ENCODE peak calls at places on chromosomes 12 and 14, in four cellular contexts. S is fibroblast of lung, G is astrocyte of the cerebellum, O is cardiac fibroblast. J is an unnamed sample.

GRCh38 chr12:23816394-23816851 is 133.0 kb downstream of the SOX5 start:
- DNase-seq in S (no peak), G (no peak), O (no peak), J (no peak)

GRCh38 chr12:17763365-17763764 is 326.6 kb downstream of the RERGL start:
- DNase-seq in S (no peak), G (no peak), O (no peak), J (no peak)

GRCh38 chr12:50689437-50689836 is 74.5 kb upstream of the ATF1 start:
- DNase-seq in S (no peak), G (no peak), O (no peak), J (peak; percentile 13)

GRCh38 chr12:52233462-52234141 is 559 bp downstream of the KRT7 start:
- DNase-seq in S (no peak), G (no peak), O (no peak), J (no peak)

GRCh38 chr12:120224304-120225199 is 23.6 kb upstream of the RPLP0 start:
- DNase-seq in S (no peak), G (no peak), O (peak; percentile 31), J (no peak)

GRCh38 chr12:24902521-24903304 is 46.2 kb downstream of the BCAT1 start:
- DNase-seq in S (peak; percentile 46), G (no peak), O (peak; percentile 41), J (peak; percentile 41)

GRCh38 chr14:68509188-68509953 is 283.5 kb downstream of the ZFP36L1 start:
- DNase-seq in S (peak; percentile 72), G (no peak), O (no peak), J (peak; percentile 86)

GRCh38 chr12:82174936-82175335 is 183.3 kb downstream of the CCDC59 start:
- DNase-seq in S (no peak), G (no peak), O (no peak), J (no peak)

GRCh38 chr12:87382959-87383591 is 646.1 kb downstream of the C12orf50 start:
- DNase-seq in S (no peak), G (no peak), O (peak; percentile 4), J (no peak)

GRCh38 chr12:78403136-78403535 is 461.4 kb upstream of the SYT1 start:
- DNase-seq in S (peak; percentile 46), G (peak; percentile 49), O (peak; percentile 23), J (peak; percentile 18)

GRCh38 chr12:57842342-57843294 is 3.9 kb downstream of the CTDSP2 start:
- DNase-seq in S (no peak), G (no peak), O (peak; percentile 34), J (no peak)

GRCh38 chr14:99792551-99793212 is 531 bp upstream of the EML1 start:
- DNase-seq in S (peak; percentile 34), G (no peak), O (peak; percentile 21), J (no peak)

GRCh38 chr14:69771136-69771535 is 4.2 kb downstream of the SRSF5 start:
- DNase-seq in S (no peak), G (no peak), O (no peak), J (no peak)

GRCh38 chr12:132102297-132102696 is 41.8 kb downstream of the DDX51 start:
- DNase-seq in S (no peak), G (no peak), O (no peak), J (no peak)

GRCh38 chr14:69002069-69002468 is 23.0 kb upstream of the ACTN1 start:
- DNase-seq in S (no peak), G (no peak), O (peak; percentile 39), J (peak; percentile 56)

GRCh38 chr14:56666716-56667115 is 87.1 kb downstream of the TMEM260 start:
- DNase-seq in S (peak; percentile 9), G (peak; percentile 47), O (peak; percentile 33), J (no peak)

GRCh38 chr12:91058821-91059220 is 997 bp upstream of the KERA start:
- DNase-seq in S (no peak), G (no peak), O (no peak), J (peak; percentile 25)

GRCh38 chr12:26642361-26642760 is 190.6 kb downstream of the ITPR2 start:
- DNase-seq in S (peak; percentile 54), G (no peak), O (no peak), J (peak; percentile 78)

GRCh38 chr14:102097441-102098135 is 10.7 kb upstream of the HSP90AA1 start:
- DNase-seq in S (no peak), G (no peak), O (no peak), J (no peak)

GRCh38 chr14:51085007-51085406 is 9.9 kb downstream of the TRIM9 start:
- DNase-seq in S (no peak), G (no peak), O (no peak), J (no peak)

GRCh38 chr12:69570000-69570516 is 15.2 kb upstream of the CCT2 start:
- DNase-seq in S (no peak), G (peak; percentile 50), O (peak; percentile 51), J (peak; percentile 66)

GRCh38 chr14:98612434-98613200 is 659.4 kb downstream of the BCL11B start:
- DNase-seq in S (no peak), G (no peak), O (no peak), J (no peak)

GRCh38 chr14:75562048-75562447 is 16.4 kb upstream of the FLVCR2 start:
- DNase-seq in S (no peak), G (no peak), O (no peak), J (no peak)

GRCh38 chr14:85529803-85530574 is at the start of gene FLRT2:
- DNase-seq in S (peak; percentile 71), G (no peak), O (peak; percentile 88), J (peak; percentile 68)

GRCh38 chr14:38357557-38357956 is 101.7 kb upstream of the CLEC14A start:
- DNase-seq in S (peak; percentile 90), G (peak; percentile 62), O (peak; percentile 91), J (peak; percentile 75)

GRCh38 chr12:121942145-121942718 is 23.8 kb downstream of the CFAP251 start:
- DNase-seq in S (peak; percentile 86), G (peak; percentile 53), O (peak; percentile 85), J (peak; percentile 68)

GRCh38 chr14:99240512-99241313 is 31.3 kb downstream of the BCL11B start:
- DNase-seq in S (no peak), G (no peak), O (no peak), J (no peak)

GRCh38 chr12:56299308-56299852 is 750 bp downstream of the CS start:
- DNase-seq in S (no peak), G (no peak), O (peak; percentile 33), J (peak; percentile 5)

GRCh38 chr12:6074394-6074793 is 50.1 kb downstream of the VWF start:
- DNase-seq in S (no peak), G (no peak), O (no peak), J (no peak)

GRCh38 chr12:52847335-52848102 is 1.3 kb downstream of the KRT78 start:
- DNase-seq in S (no peak), G (peak; percentile 32), O (peak; percentile 36), J (no peak)

GRCh38 chr14:84420236-84420635 is 1109.7 kb upstream of the FLRT2 start:
- DNase-seq in S (no peak), G (no peak), O (peak; percentile 23), J (no peak)

GRCh38 chr12:57607958-57608663 is 3.1 kb upstream of the ARHGEF25 start:
- DNase-seq in S (no peak), G (no peak), O (no peak), J (no peak)

DNA sequence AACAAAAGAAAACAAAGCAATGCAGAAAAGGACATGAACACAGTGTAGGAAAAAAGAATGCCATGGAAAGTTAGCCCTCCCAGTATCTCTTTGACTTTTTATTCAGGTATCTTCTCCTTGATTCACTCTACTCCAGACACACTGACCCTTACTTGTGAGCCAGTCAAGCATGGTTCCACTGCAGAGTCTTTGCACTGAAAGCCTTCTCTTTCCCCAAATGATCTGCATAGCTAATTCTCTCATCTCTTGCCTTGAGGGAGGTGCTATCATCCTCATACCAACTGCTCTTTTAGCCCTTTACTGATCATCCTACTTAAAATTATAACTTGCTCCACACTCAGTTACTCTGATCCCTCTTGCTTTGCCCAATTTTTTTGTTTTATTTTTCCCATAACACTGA is 101.2 kb upstream of the SLC16A7 start:
- DNase-seq in S (no peak), G (no peak), O (no peak), J (no peak)
- H3K4me3 ChIP-seq in S (no peak overlapping the region), G (no peak overlapping the region), O (no peak overlapping the region), J (no peak overlapping the region)

DNA sequence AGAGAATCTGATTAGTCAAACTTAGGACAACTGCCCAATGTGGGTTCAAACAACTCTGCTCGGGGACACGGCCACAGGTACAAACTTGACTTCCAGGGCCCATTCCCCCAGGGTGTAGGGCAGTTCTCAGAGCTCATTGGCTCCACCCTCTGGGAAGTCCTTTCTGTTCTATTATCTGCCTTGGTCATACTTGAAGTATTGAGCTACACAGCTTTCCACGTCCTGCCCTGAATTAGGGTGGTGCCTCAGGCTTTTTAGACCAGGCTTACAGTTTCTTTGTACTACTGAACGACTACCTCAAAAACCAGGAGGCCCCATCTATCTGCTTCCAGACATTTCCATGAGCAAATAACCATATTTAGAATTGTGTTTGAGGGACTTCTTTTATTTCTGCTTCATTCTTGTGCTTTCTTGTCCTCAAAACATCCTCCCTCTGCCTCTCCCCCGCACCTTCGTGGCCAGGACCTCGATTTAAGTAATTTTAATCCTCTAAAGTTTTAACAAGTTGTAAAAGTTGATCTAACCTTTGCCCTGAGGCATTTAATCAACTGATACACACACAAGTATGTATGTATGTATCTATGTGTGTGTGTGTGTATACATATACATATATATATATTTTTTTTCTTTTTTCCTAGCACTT is 281.8 kb upstream of the AMIGO2 start:
- DNase-seq in S (no peak), G (no peak), O (no peak), J (peak; percentile 57)
- TF ChIP-seq CTCF in S (no peak), G (no peak), O (no peak), J (no peak)

GRCh38 chr12:14774944-14775651 is 28.2 kb downstream of the WBP11 start:
- DNase-seq in S (peak; percentile 80), G (no peak), O (peak; percentile 69), J (peak; percentile 80)

GRCh38 chr12:14776236-14776959 is 26.9 kb downstream of the WBP11 start:
- DNase-seq in S (peak; percentile 48), G (no peak), O (peak; percentile 63), J (no peak)

GRCh38 chr12:14774074-14774943 is 29.0 kb downstream of the WBP11 start:
- DNase-seq in S (peak; percentile 97), G (peak; percentile 89), O (peak; percentile 98), J (peak; percentile 97)

GRCh38 chr12:14777271-14777670 is 26.0 kb downstream of the WBP11 start:
- DNase-seq in S (no peak), G (no peak), O (peak; percentile 42), J (no peak)

GRCh38 chr12:14775652-14776020 is 27.6 kb downstream of the WBP11 start:
- DNase-seq in S (peak; percentile 84), G (no peak), O (peak; percentile 59), J (peak; percentile 85)
- H3K4me3 ChIP-seq in S (peak overlapping the region; percentile 61), G (peak overlapping the region; percentile 74), O (peak overlapping the region; percentile 74), J (peak overlapping the region; percentile 84)

GRCh38 chr12:106205208-106206069 is 42.4 kb downstream of the CKAP4 start:
- DNase-seq in S (no peak), G (no peak), O (no peak), J (no peak)
- TF ChIP-seq CTCF in S (no peak), G (no peak), O (no peak), J (no peak)

J was measured in fibroblast of villous mesenchyme.